ENCODE peak calls at places on chromosomes 1 and 21, in seven cellular contexts. H is GM04503, U is H9, J is WTC11, N is DMS153, Y is psoas muscle, D is HEK293T. L is an unnamed sample.

GRCh38 chr1:36366091-36366661 is 19.5 kb downstream of the STK40 start:
- DNase-seq in H (no peak), U (peak; percentile 71), D (no peak), Y (peak; percentile 69), N (no peak), J (peak; percentile 38), L (no peak)

GRCh38 chr1:167738158-167738557 is 16.4 kb downstream of the MPZL1 start:
- DNase-seq in N (no peak), U (no peak), H (no peak), Y (no peak), D (no peak), J (no peak), L (no peak)

GRCh38 chr1:40312238-40313205 is 4.6 kb downstream of the COL9A2 start:
- DNase-seq in D (peak; percentile 6), N (peak; percentile 28), Y (no peak), J (no peak), H (no peak), U (no peak), L (no peak)

GRCh38 chr1:77899647-77900320 is 11.4 kb downstream of the NEXN start:
- DNase-seq in D (no peak), Y (no peak), J (no peak), U (no peak), H (no peak), N (no peak), L (no peak)

GRCh38 chr1:64891440-64891815 is 74.9 kb downstream of the JAK1 start:
- DNase-seq in N (no peak), U (no peak), J (no peak), Y (no peak), H (no peak), D (no peak), L (no peak)

GRCh38 chr1:7045897-7046296 is 260.6 kb downstream of the CAMTA1 start:
- DNase-seq in J (no peak), Y (no peak), H (no peak), N (no peak), U (peak; percentile 1), D (no peak), L (no peak)

GRCh38 chr21:15221799-15222386 is 157.1 kb upstream of the NRIP1 start:
- DNase-seq in U (peak; percentile 85), J (peak; percentile 58), H (peak; percentile 14), Y (peak; percentile 57), D (no peak), N (peak; percentile 52), L (peak; percentile 85)

GRCh38 chr1:231724876-231725647 is 98.5 kb downstream of the DISC1 start:
- DNase-seq in U (peak; percentile 77), D (peak; percentile 69), Y (no peak), N (peak; percentile 25), H (no peak), J (peak; percentile 70), L (peak; percentile 14)

GRCh38 chr21:34166468-34166867 is 93.1 kb downstream of the MRPS6 start:
- DNase-seq in H (no peak), U (no peak), N (no peak), Y (no peak), J (no peak), D (no peak), L (no peak)

GRCh38 chr1:59292557-59292956 is 4.3 kb upstream of the FGGY start:
- DNase-seq in U (no peak), H (no peak), D (no peak), Y (peak; percentile 61), J (no peak), N (no peak), L (no peak)

GRCh38 chr21:16069713-16070112 is 339.9 kb downstream of the USP25 start:
- DNase-seq in Y (no peak), N (no peak), D (no peak), U (no peak), H (no peak), J (no peak), L (no peak)

L was measured in HS-5.